ENCODE peak calls at places on chromosomes 5 and 9, in ten cellular contexts. C is SK-MEL-5; D is NCI-H1436; F is C1 segment of cervical spinal cord; E is NCI-H446 treated with DMSO at 0.1 percent for 48 hours; O is HCT116; G is GOT3; I is LoVo; Y is stimulated activated CD4-positive, alpha-beta T cell treated with anti-CD3 and anti-CD28 coated beads, Interleukin-1b, Interleukin-23, amount 100 ng/mL, for 24 hours; Q is choroid plexus epithelial cell. J is an unnamed sample.

GRCh38 chr5:158995694-158996173 is 104.0 kb downstream of the EBF1 start:
- DNase-seq in Y (no peak), G (no peak), D (no peak), C (no peak), Q (peak; percentile 42), F (no peak), O (no peak), E (no peak), I (no peak), J (no peak)

GRCh38 chr5:150303070-150303595 is 428 bp upstream of the ARSI start:
- DNase-seq in G (no peak), Y (no peak), D (no peak), Q (no peak), O (no peak), C (no peak), F (no peak), E (no peak), I (no peak), J (no peak)

GRCh38 chr5:173717959-173718358 is 101.5 kb upstream of the BOD1 start:
- DNase-seq in E (no peak), D (no peak), O (no peak), I (no peak), F (no peak), Y (no peak), C (no peak), Q (no peak), G (no peak), J (no peak)

GRCh38 chr5:93821892-93822291 is 80.5 kb upstream of the POU5F2 start:
- DNase-seq in F (no peak), D (no peak), Q (no peak), I (no peak), Y (no peak), C (no peak), E (no peak), O (no peak), G (no peak), J (no peak)

GRCh38 chr9:15253197-15253596 is 53.8 kb downstream of the TTC39B start:
- DNase-seq in I (peak; percentile 6), C (no peak), Q (peak; percentile 68), D (no peak), E (no peak), O (no peak), Y (no peak), G (no peak), F (no peak), J (no peak)

GRCh38 chr9:40884072-40884901 is 244.2 kb downstream of the FOXD4L6 start:
- DNase-seq in C (no peak), Q (no peak), D (no peak), F (no peak), E (no peak), G (no peak), O (no peak), Y (no peak), I (no peak), J (no peak)

GRCh38 chr5:177496111-177497010 is 1.0 kb downstream of the PDLIM7 start:
- DNase-seq in D (peak; percentile 16), Y (no peak), C (peak; percentile 37), F (no peak), O (peak; percentile 44), E (peak; percentile 39), Q (peak; percentile 97), G (peak; percentile 65), I (no peak), J (peak; percentile 46)

GRCh38 chr5:155008669-155009068 is 4.9 kb upstream of the KIF4B start:
- DNase-seq in D (no peak), G (no peak), Y (no peak), F (no peak), I (no peak), E (no peak), Q (no peak), C (no peak), O (peak; percentile 12), J (no peak)

GRCh38 chr9:86445636-86446035 is 91.4 kb upstream of the TUT7 start:
- DNase-seq in C (no peak), F (no peak), Y (no peak), O (no peak), I (no peak), G (no peak), D (no peak), Q (no peak), E (no peak), J (no peak)

GRCh38 chr9:19946446-19947109 is 157.7 kb upstream of the SLC24A2 start:
- DNase-seq in I (no peak), O (no peak), C (peak; percentile 10), D (no peak), E (peak; percentile 14), F (no peak), G (no peak), Q (peak; percentile 74), Y (no peak), J (no peak)

GRCh38 chr5:116561658-116562057 is 13.0 kb downstream of the SEMA6A start:
- DNase-seq in G (no peak), E (no peak), F (no peak), C (no peak), O (no peak), Q (no peak), D (no peak), I (no peak), Y (no peak), J (no peak)

GRCh38 chr9:8374471-8374870 is 574.9 kb upstream of the DMAC1 start:
- DNase-seq in G (no peak), O (no peak), Q (no peak), C (no peak), I (no peak), E (no peak), D (no peak), Y (no peak), F (no peak), J (no peak)

GRCh38 chr5:73388371-73388684 is 60.2 kb downstream of the FOXD1 start:
- DNase-seq in Q (no peak), C (no peak), I (no peak), G (no peak), Y (no peak), O (no peak), F (no peak), D (peak; percentile 14), E (peak; percentile 51), J (no peak)

GRCh38 chr5:68285075-68285827 is 69.7 kb downstream of the PIK3R1 start:
- DNase-seq in Y (no peak), O (no peak), E (no peak), I (peak; percentile 55), F (no peak), G (no peak), Q (no peak), C (no peak), D (no peak), J (no peak)

GRCh38 chr5:11681796-11682195 is 222.4 kb downstream of the CTNND2 start:
- DNase-seq in G (no peak), Q (no peak), F (no peak), Y (no peak), D (no peak), I (no peak), C (no peak), E (no peak), O (no peak), J (no peak)

GRCh38 chr5:32092938-32093812 is 80.9 kb downstream of the GOLPH3 start:
- DNase-seq in E (peak; percentile 62), F (no peak), D (peak; percentile 68), Y (peak; percentile 51), Q (peak; percentile 89), O (peak; percentile 52), G (no peak), I (peak; percentile 76), C (peak; percentile 92), J (peak; percentile 87)

GRCh38 chr5:168706655-168707069 is 127.5 kb upstream of the PANK3 start:
- DNase-seq in O (peak; percentile 7), C (peak; percentile 45), Y (no peak), F (no peak), D (peak; percentile 4), E (no peak), I (no peak), G (no peak), Q (peak; percentile 64), J (no peak)

GRCh38 chr5:55440188-55440646 is 94.5 kb downstream of the PLPP1 start:
- DNase-seq in E (no peak), G (no peak), D (no peak), I (no peak), F (no peak), C (no peak), Q (peak; percentile 32), O (no peak), Y (peak; percentile 13), J (no peak)

GRCh38 chr5:170597876-170598275 is 94.1 kb downstream of the KCNIP1 start:
- DNase-seq in F (no peak), O (no peak), Q (peak; percentile 26), G (no peak), E (no peak), I (no peak), D (no peak), Y (no peak), C (no peak), J (no peak)

GRCh38 chr9:2418619-2419018 is 203.0 kb upstream of the VLDLR start:
- DNase-seq in F (no peak), I (peak; percentile 6), O (no peak), D (no peak), Q (peak; percentile 94), G (no peak), C (peak; percentile 43), E (peak; percentile 94), Y (no peak), J (peak; percentile 92)

J was measured in NCI-H2081.